ENCODE peak calls at places on chromosomes 7 and 10, in four cellular contexts. V is HepG2, J is GM12878, R is K562. Y is an unnamed sample.

GRCh38 chr7:130379019-130379418 is 1.3 kb upstream of the CPA1 start:
- DNase-seq in V (no peak), J (no peak), R (no peak), Y (no peak)

GRCh38 chr10:89233033-89233432 is 18.5 kb downstream of the LIPA start:
- DNase-seq in V (no peak), J (no peak), R (no peak), Y (no peak)

GRCh38 chr7:48427671-48428070 is 256.4 kb downstream of the ABCA13 start:
- DNase-seq in V (no peak), J (no peak), R (no peak), Y (no peak)

GRCh38 chr7:18768256-18768655 is 272.7 kb downstream of the HDAC9 start:
- DNase-seq in V (no peak), J (no peak), R (no peak), Y (no peak)

GRCh38 chr7:16967174-16967868 is 85.5 kb upstream of the AGR3 start:
- DNase-seq in V (no peak), J (no peak), R (no peak), Y (no peak)

GRCh38 chr10:102514487-102515311 is 10.9 kb downstream of the SUFU start:
- DNase-seq in V (no peak), J (no peak), R (no peak), Y (no peak)

GRCh38 chr7:3415730-3416366 is 114.8 kb downstream of the SDK1 start:
- DNase-seq in V (no peak), J (no peak), R (no peak), Y (no peak)

GRCh38 chr7:140402178-140402835 is 1.6 kb upstream of the RAB19 start:
- DNase-seq in V (no peak), J (no peak), R (no peak), Y (no peak)

GRCh38 chr10:69721690-69722310 is 79.9 kb upstream of the COL13A1 start:
- DNase-seq in V (no peak), J (no peak), R (no peak), Y (no peak)

GRCh38 chr7:70143089-70144044 is 545.1 kb downstream of the AUTS2 start:
- DNase-seq in V (no peak), J (no peak), R (no peak), Y (peak; percentile 21)

GRCh38 chr10:60527676-60528075 is 138.0 kb upstream of the ANK3 start:
- DNase-seq in V (no peak), J (no peak), R (no peak), Y (no peak)

GRCh38 chr10:22550732-22551131 is 163.6 kb downstream of the PIP4K2A start:
- DNase-seq in V (peak; percentile 40), J (no peak), R (peak; percentile 67), Y (peak; percentile 57)

GRCh38 chr7:42385912-42386311 is 148.9 kb upstream of the GLI3 start:
- DNase-seq in V (no peak), J (no peak), R (no peak), Y (no peak)

GRCh38 chr10:97731346-97732051 is 5.4 kb upstream of the ZFYVE27 start:
- DNase-seq in V (peak; percentile 66), J (no peak), R (peak; percentile 47), Y (peak; percentile 76)

GRCh38 chr10:111973306-111973705 is 210.3 kb downstream of the GPAM start:
- DNase-seq in V (no peak), J (no peak), R (no peak), Y (no peak)

GRCh38 chr7:74449809-74450397 is 3.8 kb upstream of the GTF2IRD1 start:
- DNase-seq in V (peak; percentile 61), J (peak; percentile 20), R (peak; percentile 84), Y (peak; percentile 81)
- TF ChIP-seq FOXK2 in V (no peak), J (no peak), R (no peak), Y (no peak)

GRCh38 chr7:148144827-148145226 is 445.7 kb upstream of the C7orf33 start:
- DNase-seq in V (no peak), J (no peak), R (no peak), Y (no peak)
- TF ChIP-seq FOXM1 in V (no peak), J (no peak), R (no peak), Y (no peak)

GRCh38 chr7:12583922-12584321 is 13.4 kb downstream of the SCIN start:
- DNase-seq in V (peak; percentile 27), J (no peak), R (no peak), Y (no peak)
- TF ChIP-seq FOXK2 in V (no peak), J (no peak), R (no peak), Y (no peak)

DNA sequence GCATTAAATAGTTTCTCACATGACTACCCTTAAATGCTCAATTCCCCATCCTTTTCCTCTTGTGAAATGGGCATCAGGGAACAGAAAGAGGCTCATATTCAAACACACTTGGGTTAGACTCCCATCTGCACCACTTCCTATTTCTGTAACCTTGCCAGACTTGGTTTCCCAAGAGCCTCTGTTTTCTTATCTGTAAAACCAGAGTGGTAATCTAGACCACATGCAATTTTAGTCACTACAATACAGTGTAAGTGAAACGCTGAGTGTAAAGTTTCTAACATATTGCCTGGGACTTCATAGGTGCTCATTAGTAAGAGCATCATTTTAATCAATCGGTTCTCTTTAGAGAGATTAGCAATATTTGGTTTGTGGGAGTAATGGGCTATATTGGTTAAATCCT is 136.3 kb downstream of the SORCS1 start:
- DNase-seq in V (no peak), J (no peak), R (peak; percentile 51), Y (no peak)
- TF ChIP-seq FOXM1 in V (no peak), J (no peak), R (no peak), Y (no peak)

GRCh38 chr7:44547536-44548221 is 6.5 kb upstream of the NPC1L1 start:
- DNase-seq in V (peak; percentile 48), J (no peak), R (no peak), Y (no peak)
- TF ChIP-seq FOXK2 in V (no peak), J (no peak), R (no peak), Y (no peak)

GRCh38 chr7:14685112-14685511 is 217.4 kb downstream of the DGKB start:
- DNase-seq in V (no peak), J (no peak), R (no peak), Y (no peak)
- TF ChIP-seq FOXM1 in V (no peak), J (no peak), R (no peak), Y (no peak)

DNA sequence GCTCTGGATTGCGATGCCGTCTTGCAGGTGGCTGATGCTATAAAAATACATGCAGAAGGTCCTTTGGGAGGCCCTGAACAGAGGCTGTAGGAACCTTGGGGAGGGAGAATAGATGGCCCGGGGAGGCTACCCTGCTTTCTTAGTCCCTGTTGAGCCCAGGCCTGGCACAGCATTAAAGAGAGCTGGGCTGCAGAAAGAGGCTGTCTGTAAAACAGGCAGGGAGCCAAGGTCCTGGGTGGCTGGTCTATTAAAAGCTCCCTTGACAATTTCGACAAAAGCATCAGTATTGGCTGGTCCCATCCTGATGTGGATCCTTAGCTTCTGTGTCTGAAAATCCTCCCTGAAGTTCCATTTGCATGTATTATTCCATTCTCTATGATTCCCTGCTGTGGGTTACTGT is 158.4 kb downstream of the GALNT17 start:
- DNase-seq in V (no peak), J (no peak), R (no peak), Y (no peak)
- TF ChIP-seq FOXK2 in V (no peak), J (no peak), R (no peak), Y (no peak)

DNA sequence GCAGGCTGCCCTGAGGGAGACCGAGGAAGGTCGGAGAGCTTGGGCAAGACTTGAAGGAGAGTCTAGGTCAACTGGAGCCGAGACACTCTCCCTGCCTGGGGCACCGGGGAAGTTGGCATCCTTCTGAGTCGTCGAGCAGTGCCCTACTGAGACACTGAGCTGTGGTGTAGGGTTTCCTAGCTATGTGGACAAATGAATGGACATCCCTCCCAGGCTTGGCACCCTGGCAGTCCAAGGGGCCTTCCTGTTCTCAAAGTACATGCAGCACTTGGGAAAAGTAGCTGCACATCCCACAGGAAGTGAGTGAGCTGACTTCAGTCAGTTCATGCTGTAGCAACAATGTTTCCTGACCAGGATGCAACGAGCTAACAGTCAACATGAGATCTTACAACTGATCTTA is 57.2 kb upstream of the INPP5A start:
- DNase-seq in V (no peak), J (no peak), R (no peak), Y (no peak)
- TF ChIP-seq FOXM1 in V (no peak), J (no peak), R (no peak), Y (no peak)

GRCh38 chr7:5077740-5078139 is 32.1 kb downstream of the RBAK start:
- DNase-seq in V (no peak), J (no peak), R (no peak), Y (no peak)
- TF ChIP-seq FOXK2 in V (no peak), J (no peak), R (no peak), Y (no peak)